ENCODE peak calls at places on chromosomes 6 and 20, in five cellular contexts. R, I, Y, J and T are unnamed samples.
A peak's percentile ranks its signal among the peaks of the same experiment; 100 is the strongest.

GRCh38 chr6:130453230-130453629 is 87.4 kb downstream of the TMEM200A start:
- DNase-seq in R (no peak), I (no peak), Y (peak; percentile 5), J (peak; percentile 25), T (peak; percentile 31)

GRCh38 chr6:23445157-23445710 is 680.8 kb upstream of the NRSN1 start:
- DNase-seq in I (no peak), R (no peak), J (peak; percentile 63), Y (no peak), T (peak; percentile 59)

GRCh38 chr6:33633084-33633461 is 12.0 kb downstream of the ITPR3 start:
- DNase-seq in R (no peak), I (no peak), J (no peak), Y (no peak), T (no peak)

GRCh38 chr20:21339499-21339898 is 36.4 kb downstream of the XRN2 start:
- DNase-seq in I (no peak), R (no peak), J (peak; percentile 60), Y (no peak), T (peak; percentile 17)

GRCh38 chr6:80535914-80536565 is 429.6 kb downstream of the BCKDHB start:
- DNase-seq in I (no peak), R (no peak), J (no peak), Y (no peak), T (peak; percentile 58)

GRCh38 chr6:135358251-135358821 is 139.2 kb downstream of the AHI1 start:
- DNase-seq in R (no peak), I (no peak), Y (peak; percentile 51), J (peak; percentile 82), T (peak; percentile 98)

GRCh38 chr20:62921119-62921687 is 5.1 kb downstream of the DIDO1 start:
- DNase-seq in R (peak; percentile 87), J (peak; percentile 61), Y (peak; percentile 77), I (peak; percentile 54), T (peak; percentile 60)

GRCh38 chr6:165876568-165876967 is 213.5 kb upstream of the PDE10A start:
- DNase-seq in J (peak; percentile 80), R (no peak), Y (no peak), I (peak; percentile 50), T (peak; percentile 78)

GRCh38 chr20:45096781-45097180 is 4.1 kb downstream of the KCNS1 start:
- DNase-seq in R (no peak), J (no peak), Y (no peak), I (no peak), T (no peak)

GRCh38 chr6:134535831-134536230 is 217.9 kb upstream of the SGK1 start:
- DNase-seq in Y (no peak), I (no peak), R (no peak), J (no peak), T (no peak)

GRCh38 chr6:21349834-21350233 is 243.7 kb upstream of the SOX4 start:
- DNase-seq in R (no peak), J (no peak), I (no peak), Y (no peak), T (no peak)

GRCh38 chr6:12608016-12608860 is 108.3 kb upstream of the PHACTR1 start:
- DNase-seq in R (no peak), I (no peak), J (peak; percentile 41), Y (no peak), T (peak; percentile 31)

GRCh38 chr20:38307371-38308046 is 3.6 kb downstream of the BPI start:
- DNase-seq in R (no peak), Y (no peak), I (no peak), J (peak; percentile 73), T (peak; percentile 25)

GRCh38 chr20:36856691-36857635 is 19.0 kb upstream of the TLDC2 start:
- DNase-seq in J (peak; percentile 76), I (no peak), R (peak; percentile 33), Y (no peak), T (peak; percentile 85)

GRCh38 chr20:20603339-20603990 is 109.0 kb downstream of the RALGAPA2 start:
- DNase-seq in Y (no peak), R (peak; percentile 55), J (no peak), I (no peak), T (no peak)

GRCh38 chr6:122995930-122996796 is at the start of gene CLVS2:
- DNase-seq in I (no peak), Y (peak; percentile 6), R (peak; percentile 88), J (peak; percentile 37), T (peak; percentile 53)

GRCh38 chr6:81759782-81760181 is 7.3 kb upstream of the TENT5A start:
- DNase-seq in R (no peak), I (no peak), Y (peak; percentile 29), J (peak; percentile 48), T (peak; percentile 45)

GRCh38 chr6:152049502-152049901 is 242.0 kb downstream of the ESR1 start:
- DNase-seq in Y (no peak), J (no peak), R (no peak), I (no peak), T (no peak)

GRCh38 chr6:34339432-34339831 is 53.0 kb downstream of the NUDT3 start:
- DNase-seq in I (no peak), J (no peak), Y (no peak), R (no peak), T (no peak)

GRCh38 chr6:86856937-86857563 is 80.3 kb upstream of the HTR1E start:
- DNase-seq in R (peak; percentile 78), Y (peak; percentile 25), J (peak; percentile 27), I (peak; percentile 11), T (peak; percentile 67)

GRCh38 chr6:30689022-30689865 is 1.5 kb downstream of the NRM start:
- DNase-seq in I (no peak), R (no peak), J (no peak), Y (no peak), T (no peak)

GRCh38 chr6:108873251-108873650 is 25.0 kb downstream of the ARMC2 start:
- DNase-seq in I (no peak), R (no peak), Y (no peak), J (no peak), T (no peak)

GRCh38 chr20:22382742-22383141 is 201.6 kb downstream of the FOXA2 start:
- DNase-seq in Y (no peak), I (no peak), J (no peak), R (no peak), T (peak; percentile 71)

GRCh38 chr6:169371344-169372144 is 117.9 kb upstream of the THBS2 start:
- DNase-seq in Y (peak; percentile 46), R (peak; percentile 69), I (no peak), J (peak; percentile 38), T (peak; percentile 14)

GRCh38 chr6:91132461-91132860 is 545.6 kb upstream of the MAP3K7 start:
- DNase-seq in Y (no peak), R (no peak), I (no peak), J (peak; percentile 43), T (no peak)

GRCh38 chr6:91288741-91289140 is 701.9 kb upstream of the MAP3K7 start:
- DNase-seq in J (no peak), Y (no peak), I (no peak), R (no peak), T (no peak)

GRCh38 chr20:3785240-3786125 is 1.1 kb downstream of the CENPB start:
- DNase-seq in I (no peak), R (peak; percentile 71), Y (no peak), J (no peak), T (no peak)

GRCh38 chr6:30766461-30767157 is 22.3 kb upstream of the IER3 start:
- DNase-seq in R (no peak), Y (no peak), I (no peak), J (no peak), T (no peak)

GRCh38 chr6:22437665-22438064 is 131.7 kb upstream of the HDGFL1 start:
- DNase-seq in R (no peak), J (no peak), I (no peak), Y (no peak), T (no peak)

GRCh38 chr6:125597411-125598253 is 151.8 kb upstream of the HEY2 start:
- DNase-seq in I (peak; percentile 48), R (no peak), J (no peak), Y (no peak), T (no peak)

DNA sequence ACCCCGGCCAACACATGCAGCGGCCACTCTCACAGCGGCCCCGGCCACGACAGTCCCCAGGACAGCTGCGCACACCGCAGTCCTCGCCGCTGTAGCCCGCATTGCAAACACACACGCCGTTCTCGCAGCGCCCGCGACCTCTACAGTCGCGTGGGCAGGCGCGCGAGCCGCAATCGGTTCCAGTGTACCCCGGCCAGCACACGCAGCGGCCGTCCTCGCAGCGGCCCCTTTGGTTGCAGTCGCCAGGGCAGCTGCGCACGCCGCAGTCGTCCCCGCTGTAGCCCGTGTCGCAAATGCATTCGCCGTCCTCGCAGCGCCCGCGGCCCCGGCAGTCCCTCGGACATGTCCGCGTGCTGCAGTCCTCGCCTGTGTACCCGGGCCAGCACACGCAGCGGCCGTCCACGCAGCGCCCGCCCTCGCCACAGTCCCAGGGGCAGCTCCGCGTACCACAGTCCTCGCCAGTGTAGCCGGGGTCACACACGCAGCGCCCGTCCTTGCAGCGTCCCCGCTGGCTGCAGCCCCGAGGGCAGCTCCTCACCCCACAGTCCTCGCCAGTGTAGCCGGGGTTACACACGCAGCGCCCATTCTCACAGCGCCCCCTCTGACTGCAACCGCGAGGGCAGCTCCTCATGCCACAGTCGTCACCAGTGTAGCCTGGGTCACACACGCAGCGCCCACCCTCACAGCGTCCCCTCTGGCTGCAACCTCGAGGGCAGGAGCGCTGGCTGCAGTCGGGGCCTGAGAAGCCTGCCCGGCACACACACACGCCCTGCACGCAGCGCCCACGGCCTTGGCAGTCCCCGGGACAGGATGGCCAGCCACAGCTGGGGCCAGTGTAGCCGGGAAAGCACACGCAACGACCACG is 12.5 kb downstream of the TNXB start:
- DNase-seq in I (no peak), Y (no peak), R (peak; percentile 82), J (no peak), T (no peak)
- H3K4me3 ChIP-seq in I (no peak overlapping the region), Y (no peak overlapping the region), R (no peak overlapping the region), J (no peak overlapping the region), T (no peak overlapping the region)

GRCh38 chr6:106094964-106095335 is 8.8 kb downstream of the PRDM1 start:
- DNase-seq in Y (no peak), I (no peak), J (no peak), R (no peak), T (no peak)

GRCh38 chr6:106099235-106099537 is 13.1 kb downstream of the PRDM1 start:
- DNase-seq in I (peak; percentile 49), Y (no peak), R (no peak), J (peak; percentile 46), T (no peak)

GRCh38 chr6:106100755-106101154 is 14.6 kb downstream of the PRDM1 start:
- DNase-seq in Y (no peak), J (no peak), R (no peak), I (no peak), T (no peak)

GRCh38 chr6:106098383-106099234 is 12.5 kb downstream of the PRDM1 start:
- DNase-seq in R (no peak), I (peak; percentile 86), Y (peak; percentile 61), J (peak; percentile 72), T (peak; percentile 72)

GRCh38 chr6:106097368-106098231 is 11.5 kb downstream of the PRDM1 start:
- DNase-seq in R (no peak), I (peak; percentile 51), Y (peak; percentile 17), J (peak; percentile 63), T (peak; percentile 69)
- H3K4me3 ChIP-seq in R (no peak overlapping the region), I (peak overlapping the region; percentile 38), Y (peak overlapping the region; percentile 48), J (peak overlapping the region; percentile 9), T (peak overlapping the region; percentile 37)

GRCh38 chr6:36962874-36963273 is 8.3 kb downstream of the PI16 start:
- DNase-seq in Y (peak; percentile 36), I (peak; percentile 74), R (peak; percentile 95), J (peak; percentile 71), T (peak; percentile 80)
- H3K4me3 ChIP-seq in Y (no peak overlapping the region), I (no peak overlapping the region), R (no peak overlapping the region), J (no peak overlapping the region), T (no peak overlapping the region)

DNA sequence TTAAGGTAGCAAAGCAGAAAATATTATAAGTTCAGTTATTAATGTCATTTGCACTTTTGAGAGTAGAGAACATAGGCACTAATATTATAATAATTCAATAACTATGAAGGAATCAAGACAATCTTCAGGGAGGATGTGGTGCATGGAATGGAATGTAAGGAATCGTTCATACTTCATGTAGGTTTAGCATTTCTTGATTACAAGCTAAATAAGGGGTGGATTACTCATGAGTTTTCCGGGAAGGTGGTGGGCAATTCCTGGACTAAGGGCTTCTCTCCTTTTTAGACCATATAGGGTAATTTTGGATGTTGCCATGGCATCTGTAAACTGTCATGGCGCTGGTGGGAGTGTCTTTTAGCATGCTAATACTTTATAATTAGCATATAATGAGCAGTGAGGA is 9.1 kb upstream of the BTNL2 start:
- DNase-seq in J (peak; percentile 58), Y (no peak), I (no peak), R (no peak), T (peak; percentile 16)
- H3K4me3 ChIP-seq in J (no peak overlapping the region), Y (no peak overlapping the region), I (no peak overlapping the region), R (no peak overlapping the region), T (no peak overlapping the region)